ENCODE peak calls at places on chromosome 22, in four cellular contexts. J is fibroblast of mammary gland, U is hepatocyte, P is mammary epithelial cell. Z is an unnamed sample.

GRCh38 chr22:25651332-25651731 is 86.9 kb downstream of the GRK3 start:
- DNase-seq in P (no peak), J (no peak), U (no peak), Z (no peak)

GRCh38 chr22:27749597-27750225 is 51.8 kb downstream of the MN1 start:
- DNase-seq in P (peak; percentile 29), U (peak; percentile 70), J (no peak), Z (peak; percentile 20)

GRCh38 chr22:41833369-41834004 is 582 bp downstream of the SREBF2 start:
- DNase-seq in P (peak; percentile 44), U (peak; percentile 75), J (peak; percentile 23), Z (peak; percentile 22)

GRCh38 chr22:17862646-17863181 is 88.4 kb upstream of the BID start:
- DNase-seq in U (no peak), J (no peak), P (peak; percentile 80), Z (no peak)

GRCh38 chr22:50403701-50404101 is 60.6 kb downstream of the PPP6R2 start:
- DNase-seq in P (no peak), J (no peak), U (peak; percentile 35), Z (peak; percentile 36)

GRCh38 chr22:50282361-50283144 is 12.4 kb upstream of the MAPK11 start:
- DNase-seq in U (peak; percentile 89), P (peak; percentile 95), J (peak; percentile 34), Z (peak; percentile 75)

GRCh38 chr22:19111584-19111983 is 10.6 kb downstream of the DGCR2 start:
- DNase-seq in P (no peak), U (no peak), J (no peak), Z (no peak)

GRCh38 chr22:45911601-45912271 is 65.2 kb downstream of the WNT7B start:
- DNase-seq in P (peak; percentile 67), J (peak; percentile 45), U (no peak), Z (no peak)

GRCh38 chr22:22068025-22068424 is 85.4 kb upstream of the TOP3B start:
- DNase-seq in U (no peak), J (no peak), P (no peak), Z (no peak)

GRCh38 chr22:23260645-23261581 is 80.6 kb downstream of the BCR start:
- DNase-seq in J (no peak), P (no peak), U (no peak), Z (no peak)

GRCh38 chr22:36940676-36941075 is 27.2 kb downstream of the CSF2RB start:
- DNase-seq in U (no peak), J (no peak), P (no peak), Z (no peak)
- H3K4me3 ChIP-seq in U (no peak overlapping the region), J (no peak overlapping the region), P (no peak overlapping the region), Z (no peak overlapping the region)

GRCh38 chr22:30649430-30650007 is 13.9 kb downstream of the SLC35E4 start:
- DNase-seq in U (peak; percentile 76), P (peak; percentile 84), J (peak; percentile 87), Z (peak; percentile 94)
- TF ChIP-seq CTCF in U (no peak), P (peak; percentile 26), J (peak; percentile 16), Z (no peak)

GRCh38 chr22:39501644-39502108 is 414 bp upstream of the MIEF1 start:
- DNase-seq in J (no peak), P (no peak), U (no peak), Z (no peak)

GRCh38 chr22:39502109-39502788 is at the start of gene MIEF1:
- DNase-seq in P (peak; percentile 91), U (peak; percentile 99), J (peak; percentile 93), Z (peak; percentile 99)

GRCh38 chr22:39504071-39504470 is 2.0 kb downstream of the MIEF1 start:
- DNase-seq in U (no peak), J (no peak), P (no peak), Z (no peak)

GRCh38 chr22:39502789-39503464 is 837 bp downstream of the MIEF1 start:
- DNase-seq in U (peak; percentile 49), J (peak; percentile 34), P (no peak), Z (peak; percentile 81)

GRCh38 chr22:39503590-39503989 is 1.5 kb downstream of the MIEF1 start:
- DNase-seq in U (no peak), P (no peak), J (no peak), Z (no peak)
- H3K4me3 ChIP-seq in U (peak overlapping the region; percentile 84), P (peak overlapping the region; percentile 67), J (peak overlapping the region; percentile 81), Z (peak overlapping the region; percentile 77)

GRCh38 chr22:48695251-48695650 is 1132.4 kb downstream of the BRD1 start:
- DNase-seq in P (no peak), U (no peak), J (no peak), Z (no peak)

GRCh38 chr22:48695731-48696305 is 1131.9 kb downstream of the BRD1 start:
- DNase-seq in U (no peak), P (no peak), J (no peak), Z (no peak)

GRCh38 chr22:48693377-48694135 is 1134.1 kb downstream of the BRD1 start:
- DNase-seq in U (no peak), P (no peak), J (no peak), Z (no peak)

GRCh38 chr22:48692734-48693376 is 1134.8 kb downstream of the BRD1 start:
- DNase-seq in P (no peak), U (no peak), J (no peak), Z (no peak)

GRCh38 chr22:48694296-48694883 is 1133.3 kb downstream of the BRD1 start:
- DNase-seq in P (no peak), J (no peak), U (no peak), Z (no peak)
- TF ChIP-seq CTCF in P (no peak), J (no peak), U (no peak), Z (no peak)

GRCh38 chr22:42958937-42959336 is 56.0 kb downstream of the PACSIN2 start:
- DNase-seq in P (no peak), U (no peak), J (no peak), Z (no peak)

GRCh38 chr22:42957544-42957943 is 57.4 kb downstream of the PACSIN2 start:
- DNase-seq in P (no peak), J (no peak), U (no peak), Z (no peak)

GRCh38 chr22:42955842-42956241 is 59.1 kb downstream of the PACSIN2 start:
- DNase-seq in P (no peak), U (no peak), J (no peak), Z (no peak)

GRCh38 chr22:42959472-42960145 is 55.3 kb downstream of the PACSIN2 start:
- DNase-seq in U (peak; percentile 84), J (peak; percentile 74), P (peak; percentile 83), Z (no peak)

DNA sequence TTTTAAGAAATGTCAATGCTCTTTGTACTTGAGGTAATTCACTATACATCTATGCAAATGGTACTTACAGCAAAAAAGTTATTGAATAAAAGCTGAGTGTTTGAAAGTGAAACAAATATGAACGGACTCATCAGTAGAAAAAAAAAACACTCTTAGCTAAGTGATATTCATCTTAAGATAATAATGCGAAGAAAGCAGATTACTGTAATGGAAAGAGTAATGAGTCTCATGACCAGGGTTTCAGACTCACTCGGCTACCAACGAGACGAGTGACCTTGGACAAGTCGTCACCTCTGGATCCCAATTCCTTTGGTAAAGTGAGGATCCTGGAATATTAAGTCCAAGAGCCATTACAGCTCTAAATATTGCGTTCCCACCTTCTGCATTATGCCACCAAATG is 57.0 kb downstream of the PACSIN2 start:
- DNase-seq in P (no peak), U (no peak), J (no peak), Z (no peak)
- H3K4me3 ChIP-seq in P (peak overlapping the region; percentile 36), U (no peak overlapping the region), J (no peak overlapping the region), Z (no peak overlapping the region)

DNA sequence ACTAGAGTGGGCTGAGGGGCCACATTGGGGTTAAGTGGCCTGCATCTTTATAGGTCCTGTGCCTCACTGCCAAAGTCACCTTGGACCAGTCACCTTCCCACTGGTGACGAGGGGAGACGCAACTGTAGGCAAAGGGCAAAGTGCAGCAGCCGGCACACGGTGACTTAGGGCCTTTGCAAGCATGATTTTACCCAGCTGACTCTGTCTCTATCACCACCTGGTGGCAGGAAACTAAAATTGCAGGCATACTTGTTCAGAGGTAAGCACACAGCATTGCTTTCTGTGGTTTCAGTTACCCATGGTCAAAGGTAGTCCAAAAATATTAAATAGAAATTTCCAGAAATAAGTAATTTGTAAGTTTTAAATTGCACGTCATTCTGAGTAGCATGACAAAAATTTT is 1164.4 kb downstream of the BRD1 start:
- DNase-seq in P (no peak), U (no peak), J (peak; percentile 9), Z (no peak)
- TF ChIP-seq CTCF in P (peak; percentile 24), U (peak; percentile 27), J (peak; percentile 32), Z (peak; percentile 4)

Z was measured in foreskin fibroblast.